ENCODE peak calls at places on chromosomes 5 and 9, in eight cellular contexts. One of them, this sample, is unnamed.

GRCh38 chr9:20838218-20838617 is 154.2 kb downstream of the FOCAD start:
- DNase-seq in lower leg skin: no peak
- DNase-seq in IMR-90: peak
- DNase-seq in body of pancreas: no peak
- DNase-seq in heart left ventricle: no peak
- DNase-seq in uterus: no peak
- DNase-seq in breast epithelium: no peak
- DNase-seq in right lobe of liver: no peak
- DNase-seq in this sample: no peak

GRCh38 chr9:69976165-69976564 is 67.5 kb upstream of the MAMDC2 start:
- DNase-seq in lower leg skin: no peak
- DNase-seq in IMR-90: peak
- DNase-seq in body of pancreas: no peak
- DNase-seq in heart left ventricle: no peak
- DNase-seq in uterus: no peak
- DNase-seq in breast epithelium: no peak
- DNase-seq in right lobe of liver: no peak
- DNase-seq in this sample: no peak

GRCh38 chr5:169112016-169112415 is 188.9 kb downstream of the SLIT3 start:
- DNase-seq in lower leg skin: peak
- DNase-seq in IMR-90: no peak
- DNase-seq in body of pancreas: no peak
- DNase-seq in heart left ventricle: no peak
- DNase-seq in uterus: no peak
- DNase-seq in breast epithelium: no peak
- DNase-seq in right lobe of liver: no peak
- DNase-seq in this sample: no peak

GRCh38 chr5:173163219-173163618 is 18.9 kb downstream of the BNIP1 start:
- DNase-seq in lower leg skin: no peak
- DNase-seq in IMR-90: peak
- DNase-seq in body of pancreas: no peak
- DNase-seq in heart left ventricle: no peak
- DNase-seq in uterus: peak
- DNase-seq in breast epithelium: no peak
- DNase-seq in right lobe of liver: no peak
- DNase-seq in this sample: peak

GRCh38 chr5:172010278-172010677 is 3.8 kb upstream of the FBXW11 start:
- DNase-seq in lower leg skin: no peak
- DNase-seq in IMR-90: no peak
- DNase-seq in body of pancreas: no peak
- DNase-seq in heart left ventricle: no peak
- DNase-seq in uterus: no peak
- DNase-seq in breast epithelium: no peak
- DNase-seq in right lobe of liver: no peak
- DNase-seq in this sample: no peak

GRCh38 chr9:78472111-78472510 is 175.2 kb downstream of the PSAT1 start:
- DNase-seq in lower leg skin: no peak
- DNase-seq in IMR-90: no peak
- DNase-seq in body of pancreas: no peak
- DNase-seq in heart left ventricle: no peak
- DNase-seq in uterus: no peak
- DNase-seq in breast epithelium: no peak
- DNase-seq in right lobe of liver: no peak
- DNase-seq in this sample: no peak

GRCh38 chr9:125549465-125550215 is 157.4 kb downstream of the MAPKAP1 start:
- DNase-seq in lower leg skin: peak
- DNase-seq in IMR-90: no peak
- DNase-seq in body of pancreas: peak
- DNase-seq in heart left ventricle: no peak
- DNase-seq in uterus: peak
- DNase-seq in breast epithelium: no peak
- DNase-seq in right lobe of liver: no peak
- DNase-seq in this sample: peak

GRCh38 chr5:10635257-10635860 is 71.5 kb downstream of the ANKRD33B start:
- DNase-seq in lower leg skin: peak
- DNase-seq in IMR-90: peak
- DNase-seq in body of pancreas: peak
- DNase-seq in heart left ventricle: no peak
- DNase-seq in uterus: no peak
- DNase-seq in breast epithelium: no peak
- DNase-seq in right lobe of liver: no peak
- DNase-seq in this sample: no peak

GRCh38 chr9:133130721-133131244 is 9.7 kb upstream of the RALGDS start:
- DNase-seq in lower leg skin: no peak
- DNase-seq in IMR-90: no peak
- DNase-seq in body of pancreas: no peak
- DNase-seq in heart left ventricle: no peak
- DNase-seq in uterus: no peak
- DNase-seq in breast epithelium: no peak
- DNase-seq in right lobe of liver: no peak
- DNase-seq in this sample: no peak
- TF ChIP-seq POLR2A in lower leg skin: no peak
- TF ChIP-seq POLR2A in IMR-90: no peak
- TF ChIP-seq POLR2A in body of pancreas: no peak
- TF ChIP-seq POLR2A in heart left ventricle: no peak
- TF ChIP-seq POLR2A in uterus: no peak
- TF ChIP-seq POLR2A in breast epithelium: no peak
- TF ChIP-seq POLR2A in right lobe of liver: no peak
- TF ChIP-seq POLR2A in this sample: no peak

DNA sequence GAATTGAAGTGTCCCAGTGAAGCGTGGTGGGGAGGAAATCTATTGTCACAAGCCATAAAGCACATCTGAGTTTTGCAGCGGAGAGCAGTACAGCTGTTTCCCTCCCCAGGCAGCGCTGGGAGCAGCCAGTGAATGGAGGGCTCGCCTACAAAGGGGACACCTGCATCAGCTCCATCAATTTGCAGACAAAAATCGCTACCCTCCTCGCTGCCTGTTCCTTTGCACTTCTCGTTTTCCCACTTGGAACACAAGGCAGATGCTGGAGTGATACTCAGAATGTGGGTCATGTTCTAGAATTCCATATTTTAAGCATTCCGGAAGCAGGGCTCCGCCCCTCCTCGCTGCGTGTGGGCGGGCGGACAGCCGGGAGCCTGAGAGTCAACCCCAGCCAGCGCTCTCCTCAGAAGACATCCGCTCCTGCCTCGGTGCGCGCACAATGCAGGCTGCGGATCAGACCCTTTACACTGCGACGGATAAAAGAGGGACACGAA is 92.1 kb downstream of the LMNB1 start:
- DNase-seq in lower leg skin: no peak
- DNase-seq in IMR-90: peak
- DNase-seq in body of pancreas: no peak
- DNase-seq in heart left ventricle: peak
- DNase-seq in uterus: no peak
- DNase-seq in breast epithelium: no peak
- DNase-seq in right lobe of liver: peak
- DNase-seq in this sample: no peak
- H3K4me3 ChIP-seq in lower leg skin: no peak
- H3K4me3 ChIP-seq in IMR-90: peak
- H3K4me3 ChIP-seq in body of pancreas: no peak
- H3K4me3 ChIP-seq in heart left ventricle: no peak
- H3K4me3 ChIP-seq in uterus: no peak
- H3K4me3 ChIP-seq in breast epithelium: no peak
- H3K4me3 ChIP-seq in right lobe of liver: no peak
- H3K4me3 ChIP-seq in this sample: no peak

GRCh38 chr9:34332370-34332964 is 3.1 kb downstream of the NUDT2 start:
- DNase-seq in lower leg skin: no peak
- DNase-seq in IMR-90: peak
- DNase-seq in body of pancreas: peak
- DNase-seq in heart left ventricle: no peak
- DNase-seq in uterus: no peak
- DNase-seq in breast epithelium: no peak
- DNase-seq in right lobe of liver: no peak
- DNase-seq in this sample: no peak

GRCh38 chr9:34333836-34334235 is 4.5 kb downstream of the NUDT2 start:
- DNase-seq in lower leg skin: no peak
- DNase-seq in IMR-90: no peak
- DNase-seq in body of pancreas: no peak
- DNase-seq in heart left ventricle: no peak
- DNase-seq in uterus: no peak
- DNase-seq in breast epithelium: no peak
- DNase-seq in right lobe of liver: no peak
- DNase-seq in this sample: no peak

GRCh38 chr9:34334337-34334824 is 5.0 kb downstream of the NUDT2 start:
- DNase-seq in lower leg skin: no peak
- DNase-seq in IMR-90: peak
- DNase-seq in body of pancreas: peak
- DNase-seq in heart left ventricle: no peak
- DNase-seq in uterus: no peak
- DNase-seq in breast epithelium: no peak
- DNase-seq in right lobe of liver: no peak
- DNase-seq in this sample: no peak

GRCh38 chr9:34335376-34335775 is 6.0 kb downstream of the NUDT2 start:
- DNase-seq in lower leg skin: no peak
- DNase-seq in IMR-90: no peak
- DNase-seq in body of pancreas: no peak
- DNase-seq in heart left ventricle: no peak
- DNase-seq in uterus: no peak
- DNase-seq in breast epithelium: no peak
- DNase-seq in right lobe of liver: no peak
- DNase-seq in this sample: no peak

GRCh38 chr9:34334916-34335315 is 5.5 kb downstream of the NUDT2 start:
- DNase-seq in lower leg skin: no peak
- DNase-seq in IMR-90: no peak
- DNase-seq in body of pancreas: peak
- DNase-seq in heart left ventricle: no peak
- DNase-seq in uterus: no peak
- DNase-seq in breast epithelium: no peak
- DNase-seq in right lobe of liver: no peak
- DNase-seq in this sample: no peak
- TF ChIP-seq POLR2A in lower leg skin: no peak
- TF ChIP-seq POLR2A in IMR-90: no peak
- TF ChIP-seq POLR2A in body of pancreas: no peak
- TF ChIP-seq POLR2A in heart left ventricle: no peak
- TF ChIP-seq POLR2A in uterus: no peak
- TF ChIP-seq POLR2A in breast epithelium: no peak
- TF ChIP-seq POLR2A in right lobe of liver: no peak
- TF ChIP-seq POLR2A in this sample: no peak

GRCh38 chr5:139797856-139798510 is 2.4 kb downstream of the PSD2 start:
- DNase-seq in lower leg skin: no peak
- DNase-seq in IMR-90: no peak
- DNase-seq in body of pancreas: no peak
- DNase-seq in heart left ventricle: no peak
- DNase-seq in uterus: no peak
- DNase-seq in breast epithelium: no peak
- DNase-seq in right lobe of liver: no peak
- DNase-seq in this sample: no peak
- H3K4me3 ChIP-seq in lower leg skin: no peak
- H3K4me3 ChIP-seq in IMR-90: no peak
- H3K4me3 ChIP-seq in body of pancreas: no peak
- H3K4me3 ChIP-seq in heart left ventricle: no peak
- H3K4me3 ChIP-seq in uterus: no peak
- H3K4me3 ChIP-seq in breast epithelium: no peak
- H3K4me3 ChIP-seq in right lobe of liver: no peak
- H3K4me3 ChIP-seq in this sample: no peak

DNA sequence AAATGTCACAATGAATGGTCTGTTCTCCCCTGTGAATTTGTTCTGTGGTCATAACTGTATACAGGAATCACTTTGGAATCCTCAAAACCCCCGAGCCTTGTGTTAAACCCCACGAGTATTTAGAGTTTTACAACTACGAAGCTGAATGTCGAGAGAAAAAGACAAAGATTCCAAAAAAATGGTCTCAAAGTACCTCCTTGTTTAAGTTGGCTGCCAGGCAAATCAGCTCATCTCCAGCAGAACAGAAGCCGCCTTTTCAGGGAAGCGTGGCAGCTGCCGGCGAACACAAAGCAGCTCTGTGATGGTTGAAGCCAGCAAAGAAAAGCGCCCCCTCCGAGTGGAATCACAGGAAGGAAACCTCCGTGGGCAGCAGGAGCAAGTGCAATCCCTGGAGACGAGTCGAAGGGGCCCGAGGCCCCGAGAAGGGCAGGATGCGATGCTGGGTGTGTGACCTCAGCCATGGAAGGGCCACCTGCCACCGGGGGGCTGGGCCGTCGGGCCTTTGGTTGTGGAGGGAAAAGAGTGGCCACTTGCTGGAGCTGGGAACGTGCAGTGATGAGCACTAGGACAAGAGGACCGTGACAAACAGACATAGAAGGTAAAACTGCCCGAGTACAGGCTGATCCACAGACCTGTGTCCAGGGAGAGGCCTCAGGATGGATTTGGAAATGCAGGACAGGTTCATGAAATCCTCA is 706.4 kb downstream of the SEMA5A start:
- DNase-seq in lower leg skin: no peak
- DNase-seq in IMR-90: no peak
- DNase-seq in body of pancreas: no peak
- DNase-seq in heart left ventricle: no peak
- DNase-seq in uterus: no peak
- DNase-seq in breast epithelium: no peak
- DNase-seq in right lobe of liver: no peak
- DNase-seq in this sample: no peak
- TF ChIP-seq POLR2A in lower leg skin: no peak
- TF ChIP-seq POLR2A in IMR-90: no peak
- TF ChIP-seq POLR2A in body of pancreas: no peak
- TF ChIP-seq POLR2A in heart left ventricle: no peak
- TF ChIP-seq POLR2A in uterus: no peak
- TF ChIP-seq POLR2A in breast epithelium: no peak
- TF ChIP-seq POLR2A in right lobe of liver: no peak
- TF ChIP-seq POLR2A in this sample: no peak

GRCh38 chr5:75668348-75668895 is 48.8 kb downstream of the POC5 start:
- DNase-seq in lower leg skin: no peak
- DNase-seq in IMR-90: no peak
- DNase-seq in body of pancreas: no peak
- DNase-seq in heart left ventricle: no peak
- DNase-seq in uterus: no peak
- DNase-seq in breast epithelium: no peak
- DNase-seq in right lobe of liver: no peak
- DNase-seq in this sample: no peak
- H3K4me3 ChIP-seq in lower leg skin: no peak
- H3K4me3 ChIP-seq in IMR-90: no peak
- H3K4me3 ChIP-seq in body of pancreas: no peak
- H3K4me3 ChIP-seq in heart left ventricle: no peak
- H3K4me3 ChIP-seq in uterus: no peak
- H3K4me3 ChIP-seq in breast epithelium: no peak
- H3K4me3 ChIP-seq in right lobe of liver: no peak
- H3K4me3 ChIP-seq in this sample: no peak